ENCODE peak calls at places on chromosome 15, in seven cellular contexts. K, J, D, X, E, L and Y are unnamed samples.

GRCh38 chr15:64949383-64950141 is 37.9 kb downstream of the ANKDD1A start:
- DNase-seq in K (no peak), J (no peak), D (no peak), X (no peak), E (no peak), L (no peak), Y (no peak)

GRCh38 chr15:74776851-74777768 is 4.8 kb upstream of the CSK start:
- DNase-seq in K (no peak), J (no peak), D (peak; percentile 71), X (no peak), E (no peak), L (no peak), Y (peak; percentile 71)

GRCh38 chr15:63752075-63752684 is 81.6 kb downstream of the HERC1 start:
- DNase-seq in K (peak; percentile 36), J (peak; percentile 51), D (peak; percentile 42), X (peak; percentile 73), E (no peak), L (peak; percentile 76), Y (peak; percentile 17)

GRCh38 chr15:55496716-55497115 is 11.3 kb downstream of the DNAAF4 start:
- DNase-seq in K (no peak), J (no peak), D (no peak), X (no peak), E (no peak), L (no peak), Y (no peak)

GRCh38 chr15:31403606-31404005 is 77.0 kb downstream of the KLF13 start:
- DNase-seq in K (no peak), J (peak; percentile 49), D (no peak), X (no peak), E (no peak), L (no peak), Y (no peak)

GRCh38 chr15:83515171-83515570 is 68.0 kb downstream of the SH3GL3 start:
- DNase-seq in K (no peak), J (no peak), D (no peak), X (peak; percentile 40), E (no peak), L (no peak), Y (no peak)

GRCh38 chr15:77584201-77584600 is 48.5 kb downstream of the LINGO1 start:
- DNase-seq in K (no peak), J (no peak), D (no peak), X (no peak), E (no peak), L (no peak), Y (peak; percentile 89)

GRCh38 chr15:94592495-94592894 is 361.1 kb downstream of the MCTP2 start:
- DNase-seq in K (no peak), J (no peak), D (no peak), X (no peak), E (no peak), L (no peak), Y (no peak)

GRCh38 chr15:101463265-101463664 is 26.2 kb downstream of the PCSK6 start:
- DNase-seq in K (no peak), J (no peak), D (no peak), X (no peak), E (no peak), L (no peak), Y (no peak)

GRCh38 chr15:64459382-64459781 is 996 bp upstream of the ZNF609 start:
- DNase-seq in K (no peak), J (no peak), D (no peak), X (no peak), E (no peak), L (no peak), Y (no peak)

GRCh38 chr15:66590435-66590834 is 24.6 kb upstream of the LCTL start:
- DNase-seq in K (no peak), J (no peak), D (no peak), X (no peak), E (no peak), L (no peak), Y (no peak)

GRCh38 chr15:76340802-76341365 is 4.3 kb downstream of the ISL2 start:
- DNase-seq in K (no peak), J (no peak), D (peak; percentile 38), X (no peak), E (peak; percentile 79), L (peak; percentile 43), Y (no peak)

GRCh38 chr15:77642793-77643430 is 10.2 kb upstream of the LINGO1 start:
- DNase-seq in K (no peak), J (no peak), D (no peak), X (peak; percentile 68), E (no peak), L (no peak), Y (no peak)

GRCh38 chr15:60347480-60348069 is 50.2 kb downstream of the ANXA2 start:
- DNase-seq in K (no peak), J (no peak), D (no peak), X (no peak), E (no peak), L (no peak), Y (peak; percentile 38)

GRCh38 chr15:42891569-42891968 is 29.0 kb downstream of the TTBK2 start:
- DNase-seq in K (no peak), J (peak; percentile 38), D (no peak), X (no peak), E (no peak), L (no peak), Y (no peak)

DNA sequence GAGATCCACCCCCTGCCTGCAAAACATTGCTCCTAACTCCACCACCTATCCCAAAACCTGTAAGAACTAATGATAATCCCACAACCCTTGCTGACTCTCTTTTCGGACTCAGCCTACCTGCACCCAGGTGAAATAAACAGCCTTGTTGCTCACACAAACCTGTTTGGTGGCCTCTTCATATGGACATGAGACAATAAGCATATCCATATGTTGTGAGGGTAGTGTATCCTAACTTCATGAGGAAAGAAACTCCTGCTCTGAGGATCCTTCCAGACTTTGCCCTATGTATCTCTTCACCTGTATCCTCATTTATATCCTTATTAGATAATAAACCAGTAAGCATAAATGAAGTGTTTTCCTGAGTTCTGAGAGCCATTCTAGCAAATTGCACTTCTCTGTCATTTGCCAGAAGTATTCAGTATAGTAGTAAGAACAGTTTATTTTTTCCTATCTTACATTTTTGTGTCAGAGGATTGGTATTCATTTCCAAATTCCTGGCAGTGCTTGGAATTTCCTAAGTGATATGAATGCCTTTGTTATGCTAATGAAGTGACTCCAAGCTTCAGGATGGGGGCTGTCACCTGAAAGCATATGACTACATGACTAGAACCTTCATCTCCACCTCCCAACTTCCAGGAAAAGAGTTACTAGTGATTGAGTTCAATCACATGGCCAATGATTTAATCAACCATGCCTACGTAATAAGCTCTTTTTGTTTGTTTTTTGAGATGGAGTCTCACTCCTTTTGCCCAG is 30.2 kb downstream of the TTBK2 start:
- DNase-seq in K (no peak), J (peak; percentile 98), D (no peak), X (peak; percentile 95), E (no peak), L (peak; percentile 3), Y (peak; percentile 16)
- H3K4me3 ChIP-seq in K (no peak overlapping the region), J (no peak overlapping the region), D (no peak overlapping the region), X (no peak overlapping the region), E (no peak overlapping the region), L (no peak overlapping the region), Y (no peak overlapping the region)

GRCh38 chr15:41583795-41584194 is 24.8 kb downstream of the TYRO3 start:
- DNase-seq in K (no peak), J (no peak), D (no peak), X (no peak), E (no peak), L (no peak), Y (no peak)

GRCh38 chr15:41581110-41581509 is 22.1 kb downstream of the TYRO3 start:
- DNase-seq in K (no peak), J (no peak), D (no peak), X (peak; percentile 88), E (no peak), L (no peak), Y (peak; percentile 74)

GRCh38 chr15:41584636-41585139 is 25.7 kb downstream of the TYRO3 start:
- DNase-seq in K (no peak), J (no peak), D (no peak), X (no peak), E (no peak), L (no peak), Y (no peak)

GRCh38 chr15:41585140-41586047 is 26.4 kb downstream of the TYRO3 start:
- DNase-seq in K (peak; percentile 43), J (peak; percentile 61), D (peak; percentile 23), X (peak; percentile 48), E (peak; percentile 84), L (peak; percentile 61), Y (peak; percentile 83)
- H3K4me3 ChIP-seq in K (peak overlapping the region; percentile 51), J (peak overlapping the region; percentile 46), D (peak overlapping the region; percentile 37), X (peak overlapping the region; percentile 31), E (peak overlapping the region; percentile 54), L (no peak overlapping the region), Y (peak overlapping the region; percentile 43)

GRCh38 chr15:89090791-89091666 is 2.8 kb downstream of the ABHD2 start:
- DNase-seq in K (peak; percentile 77), J (peak; percentile 87), D (peak; percentile 22), X (peak; percentile 82), E (peak; percentile 88), L (peak; percentile 87), Y (no peak)
- H3K4me3 ChIP-seq in K (peak overlapping the region; percentile 21), J (peak overlapping the region; percentile 52), D (peak overlapping the region; percentile 54), X (no peak overlapping the region), E (peak overlapping the region; percentile 33), L (no peak overlapping the region), Y (no peak overlapping the region)

GRCh38 chr15:90419738-90420487 is 31.9 kb downstream of the IQGAP1 start:
- DNase-seq in K (no peak), J (peak; percentile 93), D (no peak), X (peak; percentile 77), E (no peak), L (no peak), Y (no peak)
- H3K4me3 ChIP-seq in K (no peak overlapping the region), J (no peak overlapping the region), D (no peak overlapping the region), X (no peak overlapping the region), E (no peak overlapping the region), L (no peak overlapping the region), Y (no peak overlapping the region)

DNA sequence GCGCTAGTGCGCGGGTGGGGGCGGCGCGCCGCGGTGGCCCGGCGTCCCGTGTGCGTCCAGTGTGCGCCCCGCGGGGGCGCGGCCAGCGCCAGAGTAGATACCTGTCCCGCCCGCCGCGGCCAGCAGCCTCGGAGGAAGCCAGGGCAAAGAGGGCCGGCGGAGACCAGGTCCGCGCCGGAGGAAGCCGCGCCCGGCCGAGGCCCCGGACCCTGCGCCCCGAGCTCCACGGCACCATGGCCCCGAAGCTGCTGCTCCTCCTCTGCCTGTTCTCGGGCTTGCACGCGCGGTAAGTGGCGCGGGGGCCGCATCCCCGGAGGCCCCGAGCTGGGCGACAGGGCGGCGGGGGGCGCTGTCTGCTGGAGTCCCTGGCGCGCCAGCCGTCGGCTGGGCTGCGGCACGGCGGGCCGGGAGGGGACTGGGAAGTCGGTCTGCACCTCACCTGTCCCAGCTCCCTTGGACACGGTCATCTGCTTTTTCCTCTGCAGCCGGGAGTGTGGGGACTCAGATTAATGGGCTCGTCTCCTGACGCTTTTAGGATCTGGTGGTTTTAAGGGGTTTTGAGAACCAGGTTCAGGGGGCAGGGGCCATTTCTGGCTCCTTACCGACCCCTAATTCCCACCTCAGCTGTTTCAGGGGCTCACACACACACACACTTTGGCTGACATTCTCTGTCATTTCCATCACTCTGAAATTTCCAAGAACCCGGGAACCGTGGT is 480 bp downstream of the GABRG3 start:
- DNase-seq in K (no peak), J (peak; percentile 12), D (no peak), X (no peak), E (no peak), L (no peak), Y (peak; percentile 76)
- H3K4me3 ChIP-seq in K (no peak overlapping the region), J (no peak overlapping the region), D (no peak overlapping the region), X (no peak overlapping the region), E (no peak overlapping the region), L (no peak overlapping the region), Y (peak overlapping the region; percentile 51)

DNA sequence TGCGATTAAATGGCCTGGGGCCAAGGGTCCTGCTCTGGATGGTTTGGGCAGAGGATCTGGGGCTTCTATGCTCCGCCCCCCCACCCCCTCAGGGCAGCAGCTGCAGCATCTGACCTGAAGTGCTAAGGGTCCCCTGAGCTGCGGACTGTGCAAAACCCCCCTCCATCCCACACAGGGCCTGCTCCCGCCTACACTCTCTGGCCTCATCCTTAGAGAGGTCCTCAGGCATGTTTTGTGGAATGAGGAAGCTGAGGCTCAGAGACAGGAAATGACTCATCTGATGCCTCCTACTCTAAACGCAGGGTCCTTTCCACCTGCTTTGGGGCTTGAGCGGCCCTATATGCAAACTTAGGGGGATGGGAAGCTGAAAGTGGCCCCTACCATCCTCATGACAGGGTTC is 59.5 kb upstream of the CTSH start:
- DNase-seq in K (peak; percentile 26), J (peak; percentile 88), D (no peak), X (peak; percentile 81), E (no peak), L (peak; percentile 40), Y (peak; percentile 58)
- H3K4me3 ChIP-seq in K (no peak overlapping the region), J (no peak overlapping the region), D (no peak overlapping the region), X (no peak overlapping the region), E (no peak overlapping the region), L (no peak overlapping the region), Y (no peak overlapping the region)